ENCODE peak calls at places on chromosomes 6 and 20, in ten cellular contexts. One of them, this sample, is unnamed.

GRCh38 chr6:39490120-39490519 is 167.6 kb upstream of the KCNK16 start:
- ATAC-seq in psoas muscle: no peak
- ATAC-seq in central memory CD8-positive, alpha-beta T cell: no peak
- ATAC-seq in SK-N-SH treated with all-trans-retinoic acid at 6 μM for 48 hours: no peak
- ATAC-seq in RWPE2: no peak
- ATAC-seq in stimulated activated naive CD8-positive, alpha-beta T cell treated with anti-CD3 and anti-CD28 coated beads, Interleukin-15, amount 100 ng/mL, for 72 hours: no peak
- ATAC-seq in foreskin keratinocyte: no peak
- ATAC-seq in effector memory CD8-positive, alpha-beta T cell: no peak
- ATAC-seq in activated CD4-positive, CD25-positive, alpha-beta regulatory T cell treated with anti-CD3 and anti-CD28 coated beads, Interleukin-2, amount 50 U/mL, for 24 hours: no peak
- ATAC-seq in right cardiac atrium: peak; percentile 62
- ATAC-seq in this sample: no peak

GRCh38 chr6:150027806-150028565 is 2.7 kb upstream of the RAET1L start:
- ATAC-seq in psoas muscle: no peak
- ATAC-seq in central memory CD8-positive, alpha-beta T cell: no peak
- ATAC-seq in SK-N-SH treated with all-trans-retinoic acid at 6 μM for 48 hours: no peak
- ATAC-seq in RWPE2: no peak
- ATAC-seq in stimulated activated naive CD8-positive, alpha-beta T cell treated with anti-CD3 and anti-CD28 coated beads, Interleukin-15, amount 100 ng/mL, for 72 hours: no peak
- ATAC-seq in foreskin keratinocyte: no peak
- ATAC-seq in effector memory CD8-positive, alpha-beta T cell: no peak
- ATAC-seq in activated CD4-positive, CD25-positive, alpha-beta regulatory T cell treated with anti-CD3 and anti-CD28 coated beads, Interleukin-2, amount 50 U/mL, for 24 hours: no peak
- ATAC-seq in right cardiac atrium: no peak
- ATAC-seq in this sample: no peak

GRCh38 chr6:26595669-26596269 is 984 bp upstream of the ABT1 start:
- ATAC-seq in psoas muscle: peak; percentile 86
- ATAC-seq in central memory CD8-positive, alpha-beta T cell: peak; percentile 47
- ATAC-seq in SK-N-SH treated with all-trans-retinoic acid at 6 μM for 48 hours: peak; percentile 89
- ATAC-seq in RWPE2: peak; percentile 65
- ATAC-seq in stimulated activated naive CD8-positive, alpha-beta T cell treated with anti-CD3 and anti-CD28 coated beads, Interleukin-15, amount 100 ng/mL, for 72 hours: peak; percentile 75
- ATAC-seq in foreskin keratinocyte: peak; percentile 55
- ATAC-seq in effector memory CD8-positive, alpha-beta T cell: peak; percentile 46
- ATAC-seq in activated CD4-positive, CD25-positive, alpha-beta regulatory T cell treated with anti-CD3 and anti-CD28 coated beads, Interleukin-2, amount 50 U/mL, for 24 hours: peak; percentile 56
- ATAC-seq in right cardiac atrium: peak; percentile 89
- ATAC-seq in this sample: peak; percentile 72

GRCh38 chr6:39546731-39547130 is 178.5 kb downstream of the KIF6 start:
- ATAC-seq in psoas muscle: no peak
- ATAC-seq in central memory CD8-positive, alpha-beta T cell: no peak
- ATAC-seq in SK-N-SH treated with all-trans-retinoic acid at 6 μM for 48 hours: no peak
- ATAC-seq in RWPE2: no peak
- ATAC-seq in stimulated activated naive CD8-positive, alpha-beta T cell treated with anti-CD3 and anti-CD28 coated beads, Interleukin-15, amount 100 ng/mL, for 72 hours: no peak
- ATAC-seq in foreskin keratinocyte: no peak
- ATAC-seq in effector memory CD8-positive, alpha-beta T cell: no peak
- ATAC-seq in activated CD4-positive, CD25-positive, alpha-beta regulatory T cell treated with anti-CD3 and anti-CD28 coated beads, Interleukin-2, amount 50 U/mL, for 24 hours: no peak
- ATAC-seq in right cardiac atrium: peak; percentile 39
- ATAC-seq in this sample: no peak

GRCh38 chr6:56399672-56400263 is 152.4 kb upstream of the COL21A1 start:
- ATAC-seq in psoas muscle: no peak
- ATAC-seq in central memory CD8-positive, alpha-beta T cell: no peak
- ATAC-seq in SK-N-SH treated with all-trans-retinoic acid at 6 μM for 48 hours: no peak
- ATAC-seq in RWPE2: no peak
- ATAC-seq in stimulated activated naive CD8-positive, alpha-beta T cell treated with anti-CD3 and anti-CD28 coated beads, Interleukin-15, amount 100 ng/mL, for 72 hours: no peak
- ATAC-seq in foreskin keratinocyte: no peak
- ATAC-seq in effector memory CD8-positive, alpha-beta T cell: no peak
- ATAC-seq in activated CD4-positive, CD25-positive, alpha-beta regulatory T cell treated with anti-CD3 and anti-CD28 coated beads, Interleukin-2, amount 50 U/mL, for 24 hours: no peak
- ATAC-seq in right cardiac atrium: no peak
- ATAC-seq in this sample: no peak

GRCh38 chr6:139500977-139501376 is 126.5 kb upstream of the CITED2 start:
- ATAC-seq in psoas muscle: no peak
- ATAC-seq in central memory CD8-positive, alpha-beta T cell: no peak
- ATAC-seq in SK-N-SH treated with all-trans-retinoic acid at 6 μM for 48 hours: no peak
- ATAC-seq in RWPE2: no peak
- ATAC-seq in stimulated activated naive CD8-positive, alpha-beta T cell treated with anti-CD3 and anti-CD28 coated beads, Interleukin-15, amount 100 ng/mL, for 72 hours: no peak
- ATAC-seq in foreskin keratinocyte: no peak
- ATAC-seq in effector memory CD8-positive, alpha-beta T cell: no peak
- ATAC-seq in activated CD4-positive, CD25-positive, alpha-beta regulatory T cell treated with anti-CD3 and anti-CD28 coated beads, Interleukin-2, amount 50 U/mL, for 24 hours: no peak
- ATAC-seq in right cardiac atrium: no peak
- ATAC-seq in this sample: no peak

GRCh38 chr20:61436268-61436667 is 184.2 kb downstream of the CDH4 start:
- ATAC-seq in psoas muscle: no peak
- ATAC-seq in central memory CD8-positive, alpha-beta T cell: no peak
- ATAC-seq in SK-N-SH treated with all-trans-retinoic acid at 6 μM for 48 hours: no peak
- ATAC-seq in RWPE2: peak; percentile 69
- ATAC-seq in stimulated activated naive CD8-positive, alpha-beta T cell treated with anti-CD3 and anti-CD28 coated beads, Interleukin-15, amount 100 ng/mL, for 72 hours: no peak
- ATAC-seq in foreskin keratinocyte: peak; percentile 79
- ATAC-seq in effector memory CD8-positive, alpha-beta T cell: no peak
- ATAC-seq in activated CD4-positive, CD25-positive, alpha-beta regulatory T cell treated with anti-CD3 and anti-CD28 coated beads, Interleukin-2, amount 50 U/mL, for 24 hours: no peak
- ATAC-seq in right cardiac atrium: no peak
- ATAC-seq in this sample: no peak

GRCh38 chr6:14187408-14187807 is 69.8 kb downstream of the CD83 start:
- ATAC-seq in psoas muscle: no peak
- ATAC-seq in central memory CD8-positive, alpha-beta T cell: no peak
- ATAC-seq in SK-N-SH treated with all-trans-retinoic acid at 6 μM for 48 hours: no peak
- ATAC-seq in RWPE2: no peak
- ATAC-seq in stimulated activated naive CD8-positive, alpha-beta T cell treated with anti-CD3 and anti-CD28 coated beads, Interleukin-15, amount 100 ng/mL, for 72 hours: no peak
- ATAC-seq in foreskin keratinocyte: no peak
- ATAC-seq in effector memory CD8-positive, alpha-beta T cell: no peak
- ATAC-seq in activated CD4-positive, CD25-positive, alpha-beta regulatory T cell treated with anti-CD3 and anti-CD28 coated beads, Interleukin-2, amount 50 U/mL, for 24 hours: no peak
- ATAC-seq in right cardiac atrium: no peak
- ATAC-seq in this sample: no peak

GRCh38 chr20:19944772-19945459 is 72.2 kb upstream of the NAA20 start:
- ATAC-seq in psoas muscle: peak; percentile 53
- ATAC-seq in central memory CD8-positive, alpha-beta T cell: no peak
- ATAC-seq in SK-N-SH treated with all-trans-retinoic acid at 6 μM for 48 hours: no peak
- ATAC-seq in RWPE2: no peak
- ATAC-seq in stimulated activated naive CD8-positive, alpha-beta T cell treated with anti-CD3 and anti-CD28 coated beads, Interleukin-15, amount 100 ng/mL, for 72 hours: peak; percentile 66
- ATAC-seq in foreskin keratinocyte: peak; percentile 9
- ATAC-seq in effector memory CD8-positive, alpha-beta T cell: no peak
- ATAC-seq in activated CD4-positive, CD25-positive, alpha-beta regulatory T cell treated with anti-CD3 and anti-CD28 coated beads, Interleukin-2, amount 50 U/mL, for 24 hours: peak; percentile 39
- ATAC-seq in right cardiac atrium: peak; percentile 70
- ATAC-seq in this sample: peak; percentile 84

GRCh38 chr6:42426191-42426590 is 25.5 kb downstream of the TRERF1 start:
- ATAC-seq in psoas muscle: no peak
- ATAC-seq in central memory CD8-positive, alpha-beta T cell: no peak
- ATAC-seq in SK-N-SH treated with all-trans-retinoic acid at 6 μM for 48 hours: no peak
- ATAC-seq in RWPE2: no peak
- ATAC-seq in stimulated activated naive CD8-positive, alpha-beta T cell treated with anti-CD3 and anti-CD28 coated beads, Interleukin-15, amount 100 ng/mL, for 72 hours: no peak
- ATAC-seq in foreskin keratinocyte: no peak
- ATAC-seq in effector memory CD8-positive, alpha-beta T cell: no peak
- ATAC-seq in activated CD4-positive, CD25-positive, alpha-beta regulatory T cell treated with anti-CD3 and anti-CD28 coated beads, Interleukin-2, amount 50 U/mL, for 24 hours: no peak
- ATAC-seq in right cardiac atrium: no peak
- ATAC-seq in this sample: no peak

GRCh38 chr6:7201732-7202541 is 94.2 kb downstream of the RREB1 start:
- ATAC-seq in psoas muscle: peak; percentile 37
- ATAC-seq in central memory CD8-positive, alpha-beta T cell: peak; percentile 68
- ATAC-seq in SK-N-SH treated with all-trans-retinoic acid at 6 μM for 48 hours: no peak
- ATAC-seq in RWPE2: no peak
- ATAC-seq in stimulated activated naive CD8-positive, alpha-beta T cell treated with anti-CD3 and anti-CD28 coated beads, Interleukin-15, amount 100 ng/mL, for 72 hours: no peak
- ATAC-seq in foreskin keratinocyte: no peak
- ATAC-seq in effector memory CD8-positive, alpha-beta T cell: peak; percentile 54
- ATAC-seq in activated CD4-positive, CD25-positive, alpha-beta regulatory T cell treated with anti-CD3 and anti-CD28 coated beads, Interleukin-2, amount 50 U/mL, for 24 hours: peak; percentile 72
- ATAC-seq in right cardiac atrium: peak; percentile 75
- ATAC-seq in this sample: peak; percentile 99

GRCh38 chr6:107460074-107460631 is 789 bp upstream of the PDSS2 start:
- ATAC-seq in psoas muscle: no peak
- ATAC-seq in central memory CD8-positive, alpha-beta T cell: no peak
- ATAC-seq in SK-N-SH treated with all-trans-retinoic acid at 6 μM for 48 hours: no peak
- ATAC-seq in RWPE2: no peak
- ATAC-seq in stimulated activated naive CD8-positive, alpha-beta T cell treated with anti-CD3 and anti-CD28 coated beads, Interleukin-15, amount 100 ng/mL, for 72 hours: no peak
- ATAC-seq in foreskin keratinocyte: no peak
- ATAC-seq in effector memory CD8-positive, alpha-beta T cell: no peak
- ATAC-seq in activated CD4-positive, CD25-positive, alpha-beta regulatory T cell treated with anti-CD3 and anti-CD28 coated beads, Interleukin-2, amount 50 U/mL, for 24 hours: no peak
- ATAC-seq in right cardiac atrium: no peak
- ATAC-seq in this sample: no peak

GRCh38 chr6:98777762-98778161 is 56.6 kb upstream of the POU3F2 start:
- ATAC-seq in psoas muscle: no peak
- ATAC-seq in central memory CD8-positive, alpha-beta T cell: no peak
- ATAC-seq in SK-N-SH treated with all-trans-retinoic acid at 6 μM for 48 hours: no peak
- ATAC-seq in RWPE2: no peak
- ATAC-seq in stimulated activated naive CD8-positive, alpha-beta T cell treated with anti-CD3 and anti-CD28 coated beads, Interleukin-15, amount 100 ng/mL, for 72 hours: peak; percentile 85
- ATAC-seq in foreskin keratinocyte: no peak
- ATAC-seq in effector memory CD8-positive, alpha-beta T cell: no peak
- ATAC-seq in activated CD4-positive, CD25-positive, alpha-beta regulatory T cell treated with anti-CD3 and anti-CD28 coated beads, Interleukin-2, amount 50 U/mL, for 24 hours: no peak
- ATAC-seq in right cardiac atrium: no peak
- ATAC-seq in this sample: no peak

GRCh38 chr6:165453395-165453794 is 144.0 kb upstream of the C6orf118 start:
- ATAC-seq in psoas muscle: no peak
- ATAC-seq in central memory CD8-positive, alpha-beta T cell: no peak
- ATAC-seq in SK-N-SH treated with all-trans-retinoic acid at 6 μM for 48 hours: no peak
- ATAC-seq in RWPE2: no peak
- ATAC-seq in stimulated activated naive CD8-positive, alpha-beta T cell treated with anti-CD3 and anti-CD28 coated beads, Interleukin-15, amount 100 ng/mL, for 72 hours: no peak
- ATAC-seq in foreskin keratinocyte: no peak
- ATAC-seq in effector memory CD8-positive, alpha-beta T cell: no peak
- ATAC-seq in activated CD4-positive, CD25-positive, alpha-beta regulatory T cell treated with anti-CD3 and anti-CD28 coated beads, Interleukin-2, amount 50 U/mL, for 24 hours: no peak
- ATAC-seq in right cardiac atrium: no peak
- ATAC-seq in this sample: peak; percentile 34

GRCh38 chr20:6838181-6838826 is 70.8 kb downstream of the BMP2 start:
- ATAC-seq in psoas muscle: no peak
- ATAC-seq in central memory CD8-positive, alpha-beta T cell: no peak
- ATAC-seq in SK-N-SH treated with all-trans-retinoic acid at 6 μM for 48 hours: no peak
- ATAC-seq in RWPE2: peak; percentile 86
- ATAC-seq in stimulated activated naive CD8-positive, alpha-beta T cell treated with anti-CD3 and anti-CD28 coated beads, Interleukin-15, amount 100 ng/mL, for 72 hours: no peak
- ATAC-seq in foreskin keratinocyte: peak; percentile 88
- ATAC-seq in effector memory CD8-positive, alpha-beta T cell: no peak
- ATAC-seq in activated CD4-positive, CD25-positive, alpha-beta regulatory T cell treated with anti-CD3 and anti-CD28 coated beads, Interleukin-2, amount 50 U/mL, for 24 hours: no peak
- ATAC-seq in right cardiac atrium: no peak
- ATAC-seq in this sample: no peak

GRCh38 chr6:129929433-129929832 is 68.3 kb upstream of the TMEM244 start:
- ATAC-seq in psoas muscle: no peak
- ATAC-seq in central memory CD8-positive, alpha-beta T cell: no peak
- ATAC-seq in SK-N-SH treated with all-trans-retinoic acid at 6 μM for 48 hours: peak; percentile 98
- ATAC-seq in RWPE2: peak; percentile 75
- ATAC-seq in stimulated activated naive CD8-positive, alpha-beta T cell treated with anti-CD3 and anti-CD28 coated beads, Interleukin-15, amount 100 ng/mL, for 72 hours: no peak
- ATAC-seq in foreskin keratinocyte: peak; percentile 97
- ATAC-seq in effector memory CD8-positive, alpha-beta T cell: no peak
- ATAC-seq in activated CD4-positive, CD25-positive, alpha-beta regulatory T cell treated with anti-CD3 and anti-CD28 coated beads, Interleukin-2, amount 50 U/mL, for 24 hours: no peak
- ATAC-seq in right cardiac atrium: no peak
- ATAC-seq in this sample: no peak

GRCh38 chr20:21105429-21106170 is 558 bp downstream of the LINC00237 start:
- ATAC-seq in psoas muscle: no peak
- ATAC-seq in central memory CD8-positive, alpha-beta T cell: no peak
- ATAC-seq in SK-N-SH treated with all-trans-retinoic acid at 6 μM for 48 hours: no peak
- ATAC-seq in RWPE2: peak; percentile 42
- ATAC-seq in stimulated activated naive CD8-positive, alpha-beta T cell treated with anti-CD3 and anti-CD28 coated beads, Interleukin-15, amount 100 ng/mL, for 72 hours: no peak
- ATAC-seq in foreskin keratinocyte: peak; percentile 47
- ATAC-seq in effector memory CD8-positive, alpha-beta T cell: no peak
- ATAC-seq in activated CD4-positive, CD25-positive, alpha-beta regulatory T cell treated with anti-CD3 and anti-CD28 coated beads, Interleukin-2, amount 50 U/mL, for 24 hours: no peak
- ATAC-seq in right cardiac atrium: no peak
- ATAC-seq in this sample: no peak

This sample was measured in stimulated activated memory B cell treated with anti-CD40 and anti-IgM and Interleukin-4, amounts not matched to agents 10 μg/mL and 1 μg/mL and 100 μg/mL, for 72 hours.